ENCODE peak calls at places on chromosomes 11 and 22, in eight cellular contexts. Q is CD8-positive, alpha-beta T cell; V is neural progenitor cell; K is PC-9; P is A549; X is right atrium auricular region; J is psoas muscle; L is Peyer's patch. U is an unnamed sample. For H3K4me1, the result is how much of the 10 kb centered on the place peaks cover.

GRCh38 chr11:16603890-16604783 is 134.3 kb upstream of the C11orf58 start:
- DNase-seq in Q (no peak), V (peak), K (no peak), P (no peak), X (peak), J (peak), L (peak), U (no peak)

GRCh38 chr22:42649261-42650056 is at the start of gene CYB5R3:
- DNase-seq in Q (peak), V (peak), K (peak), P (peak), X (peak), J (peak), L (peak), U (peak)

GRCh38 chr11:66055021-66055420 is 2.9 kb downstream of the SF3B2 start:
- DNase-seq in Q (no peak), V (no peak), K (no peak), P (no peak), X (no peak), J (no peak), L (no peak), U (no peak)

GRCh38 chr11:120501976-120502755 is 9.4 kb upstream of the GRIK4 start:
- DNase-seq in Q (no peak), V (no peak), K (no peak), P (no peak), X (no peak), J (no peak), L (no peak), U (no peak)

GRCh38 chr22:43530864-43531201 is 119.0 kb downstream of the MPPED1 start:
- DNase-seq in Q (no peak), V (no peak), K (no peak), P (no peak), X (no peak), J (no peak), L (no peak), U (no peak)

GRCh38 chr11:26198697-26199096 is 133.2 kb upstream of the ANO3 start:
- DNase-seq in Q (no peak), V (no peak), K (no peak), P (no peak), X (no peak), J (no peak), L (no peak), U (no peak)

GRCh38 chr22:41687901-41688364 is 734 bp downstream of the SNU13 start:
- DNase-seq in Q (peak), V (peak), K (no peak), P (peak), X (no peak), J (no peak), L (peak), U (no peak)

GRCh38 chr11:78400701-78401100 is 16.9 kb downstream of the GAB2 start:
- DNase-seq in Q (no peak), V (peak), K (no peak), P (no peak), X (no peak), J (no peak), L (no peak), U (no peak)

GRCh38 chr11:46175401-46176002 is 54.2 kb upstream of the PHF21A start:
- DNase-seq in Q (no peak), V (no peak), K (no peak), P (no peak), X (no peak), J (no peak), L (no peak), U (no peak)

GRCh38 chr11:9823439-9823838 is 159.6 kb downstream of the SWAP70 start:
- DNase-seq in Q (no peak), V (no peak), K (no peak), P (no peak), X (no peak), J (no peak), L (no peak), U (no peak)

GRCh38 chr22:27488456-27489224 is 312.9 kb downstream of the MN1 start:
- DNase-seq in Q (no peak), V (no peak), K (no peak), P (no peak), X (no peak), J (no peak), L (no peak), U (no peak)

GRCh38 chr22:49763696-49764095 is 64.0 kb downstream of the BRD1 start:
- DNase-seq in Q (no peak), V (no peak), K (no peak), P (no peak), X (no peak), J (peak), L (peak), U (no peak)

GRCh38 chr11:15830730-15831443 is 525.5 kb downstream of the SOX6 start:
- DNase-seq in Q (no peak), V (no peak), K (no peak), P (no peak), X (no peak), J (no peak), L (no peak), U (peak)

GRCh38 chr11:3042496-3043314 is 14.5 kb downstream of the CARS1 start:
- DNase-seq in Q (no peak), V (no peak), K (no peak), P (no peak), X (no peak), J (peak), L (no peak), U (no peak)

GRCh38 chr11:65880844-65881421 is 1.3 kb downstream of the CTSW start:
- DNase-seq in Q (no peak), V (no peak), K (no peak), P (no peak), X (no peak), J (no peak), L (no peak), U (no peak)

GRCh38 chr11:64762916-64763803 is 3.4 kb upstream of the PYGM start:
- DNase-seq in Q (peak), V (peak), K (no peak), P (no peak), X (no peak), J (peak), L (peak), U (no peak)

GRCh38 chr11:118277312-118277711 is 13.2 kb upstream of the MPZL2 start:
- DNase-seq in Q (no peak), V (no peak), K (peak), P (no peak), X (no peak), J (no peak), L (no peak), U (no peak)

GRCh38 chr22:30080805-30081204 is 541 bp downstream of the HORMAD2 start:
- DNase-seq in Q (no peak), V (no peak), K (no peak), P (no peak), X (no peak), J (no peak), L (no peak), U (no peak)

GRCh38 chr11:109023029-109023428 is 358.2 kb downstream of the DDX10 start:
- DNase-seq in Q (no peak), V (no peak), K (no peak), P (no peak), X (no peak), J (no peak), L (no peak), U (no peak)

GRCh38 chr11:105588001-105588400 is 21.9 kb upstream of the GRIA4 start:
- DNase-seq in Q (no peak), V (no peak), K (no peak), P (no peak), X (no peak), J (no peak), L (no peak), U (no peak)

GRCh38 chr22:17097701-17098100 is 12.9 kb downstream of the IL17RA start:
- DNase-seq in Q (no peak), V (no peak), K (no peak), P (no peak), X (no peak), J (no peak), L (no peak), U (no peak)

GRCh38 chr11:92104349-92104748 is 120.3 kb upstream of the FAT3 start:
- DNase-seq in Q (no peak), V (peak), K (no peak), P (no peak), X (no peak), J (no peak), L (no peak), U (no peak)

GRCh38 chr11:111513240-111513605 is 1.0 kb upstream of the BTG4 start:
- DNase-seq in Q (no peak), V (no peak), K (no peak), P (no peak), X (no peak), J (no peak), L (no peak), U (no peak)

GRCh38 chr11:112613051-112613972 is 347.9 kb upstream of the NCAM1 start:
- DNase-seq in Q (no peak), V (no peak), K (peak), P (no peak), X (no peak), J (no peak), L (peak), U (no peak)

GRCh38 chr11:27100534-27100933 is 59.9 kb downstream of the BBOX1 start:
- DNase-seq in Q (no peak), V (no peak), K (no peak), P (no peak), X (no peak), J (no peak), L (no peak), U (no peak)

GRCh38 chr11:30801357-30801756 is 215.2 kb upstream of the MPPED2 start:
- DNase-seq in Q (no peak), V (no peak), K (no peak), P (no peak), X (no peak), J (no peak), L (no peak), U (no peak)

GRCh38 chr22:45994516-45995404 is 17.8 kb upstream of the WNT7B start:
- DNase-seq in Q (peak), V (peak), K (peak), P (peak), X (peak), J (peak), L (peak), U (peak)

GRCh38 chr22:29578462-29578861 is 2.5 kb downstream of the NIPSNAP1 start:
- DNase-seq in Q (no peak), V (no peak), K (no peak), P (no peak), X (no peak), J (no peak), L (no peak), U (no peak)

GRCh38 chr11:124717786-124718634 is 21.7 kb upstream of the NRGN start:
- DNase-seq in Q (peak), V (peak), K (no peak), P (no peak), X (no peak), J (peak), L (no peak), U (peak)

GRCh38 chr11:96551136-96551535 is 161.3 kb downstream of the JRKL start:
- DNase-seq in Q (no peak), V (no peak), K (no peak), P (no peak), X (no peak), J (no peak), L (no peak), U (no peak)

GRCh38 chr22:41589260-41589600 is 410 bp downstream of the PMM1 start:
- DNase-seq in Q (no peak), V (peak), K (no peak), P (no peak), X (no peak), J (no peak), L (no peak), U (peak)

GRCh38 chr11:44634401-44635281 is 69.2 kb downstream of the CD82 start:
- DNase-seq in Q (peak), V (peak), K (no peak), P (peak), X (peak), J (peak), L (peak), U (peak)

GRCh38 chr11:29321293-29322132 is 695.3 kb downstream of the KCNA4 start:
- DNase-seq in Q (no peak), V (no peak), K (no peak), P (peak), X (no peak), J (no peak), L (no peak), U (no peak)

GRCh38 chr11:134529212-134530096 is 117.4 kb upstream of the B3GAT1 start:
- DNase-seq in Q (peak), V (no peak), K (no peak), P (no peak), X (peak), J (no peak), L (peak), U (no peak)

GRCh38 chr11:18723991-18724390 is 2.0 kb downstream of the IGSF22 start:
- DNase-seq in Q (no peak), V (no peak), K (no peak), P (no peak), X (no peak), J (no peak), L (no peak), U (no peak)

GRCh38 chr22:45642966-45643365 is 28.7 kb upstream of the ATXN10 start:
- DNase-seq in Q (no peak), V (no peak), K (no peak), P (no peak), X (no peak), J (no peak), L (no peak), U (no peak)

GRCh38 chr11:35077709-35078695 is 61.0 kb upstream of the CD44 start:
- DNase-seq in Q (peak), V (no peak), K (peak), P (peak), X (no peak), J (no peak), L (peak), U (no peak)
- H3K4me1 ChIP-seq in Q (half or more), V (under half), K (half or more), P (under half), X (under half), J (under half), L (under half), U (under half)

GRCh38 chr11:128896356-128896755 is 5.2 kb downstream of the KCNJ5 start:
- DNase-seq in Q (no peak), V (no peak), K (no peak), P (no peak), X (no peak), J (no peak), L (no peak), U (no peak)

GRCh38 chr11:128898580-128899344 is 7.6 kb downstream of the KCNJ5 start:
- DNase-seq in Q (no peak), V (no peak), K (no peak), P (no peak), X (no peak), J (peak), L (no peak), U (peak)

GRCh38 chr11:128900468-128900867 is 9.3 kb downstream of the KCNJ5 start:
- DNase-seq in Q (no peak), V (no peak), K (no peak), P (no peak), X (no peak), J (no peak), L (no peak), U (no peak)

GRCh38 chr11:128895505-128895904 is 4.3 kb downstream of the KCNJ5 start:
- DNase-seq in Q (no peak), V (no peak), K (no peak), P (no peak), X (no peak), J (no peak), L (no peak), U (no peak)

DNA sequence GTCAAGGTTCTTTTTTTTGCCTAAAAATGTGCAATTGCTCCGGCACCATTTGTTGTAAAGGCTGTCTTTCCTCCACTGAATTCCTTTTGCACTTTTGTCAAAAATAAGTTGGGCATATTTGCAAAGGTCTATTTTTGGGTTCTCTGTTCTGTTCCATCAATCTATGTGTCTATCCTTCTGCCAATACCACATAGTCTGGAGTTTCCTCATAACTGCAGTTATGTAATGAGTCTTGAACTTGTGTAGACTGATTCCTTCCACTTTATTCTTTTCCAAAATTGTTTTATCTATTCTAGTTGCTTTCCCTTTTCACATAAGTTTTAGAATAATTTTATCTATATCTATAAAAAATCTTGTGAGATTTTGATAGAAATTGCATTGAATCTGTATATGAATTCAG is 6.7 kb downstream of the KCNJ5 start:
- DNase-seq in Q (no peak), V (no peak), K (no peak), P (no peak), X (no peak), J (no peak), L (no peak), U (no peak)
- TF ChIP-seq CTCF in Q (no peak), V (no peak), K (no peak), P (no peak), X (no peak), J (no peak), L (no peak), U (no peak)

GRCh38 chr11:11465280-11465679 is 112.2 kb upstream of the CSNK2A3 start:
- DNase-seq in Q (no peak), V (no peak), K (no peak), P (no peak), X (no peak), J (no peak), L (no peak), U (no peak)
- H3K4me1 ChIP-seq in Q (under half), V (under half), K (under half), P (under half), X (under half), J (under half), L (under half), U (under half)

GRCh38 chr22:36577019-36577418 is 48.1 kb upstream of the EIF3D start:
- DNase-seq in Q (no peak), V (no peak), K (peak), P (peak), X (no peak), J (no peak), L (no peak), U (no peak)
- TF ChIP-seq CTCF in Q (no peak), V (no peak), K (no peak), P (no peak), X (no peak), J (no peak), L (no peak), U (no peak)